ENCODE peak calls at places on chromosomes 3 and 15, in five cellular contexts. O is lower leg skin; Y is CD4-positive, alpha-beta T cell; J is transverse colon; U is WTC11. H is an unnamed sample.

GRCh38 chr3:49006591-49007067 is 562 bp upstream of the WDR6 start:
- DNase-seq in O (no peak), Y (no peak), J (peak), U (no peak), H (no peak)

GRCh38 chr3:120451670-120452220 is 953 bp upstream of the FSTL1 start:
- DNase-seq in O (no peak), Y (no peak), J (no peak), U (no peak), H (peak)

GRCh38 chr15:76058714-76059319 is 968 bp upstream of the TMEM266 start:
- DNase-seq in O (no peak), Y (no peak), J (no peak), U (peak), H (peak)

GRCh38 chr3:112247351-112247750 is 46.7 kb downstream of the SLC9C1 start:
- DNase-seq in O (no peak), Y (no peak), J (no peak), U (no peak), H (no peak)

GRCh38 chr15:73926191-73927002 is at the start of gene LOXL1:
- DNase-seq in O (peak), Y (no peak), J (peak), U (peak), H (no peak)

GRCh38 chr3:6697722-6698121 is 163.2 kb upstream of the GRM7 start:
- DNase-seq in O (no peak), Y (no peak), J (no peak), U (no peak), H (no peak)

GRCh38 chr3:195041871-195042740 is 228.9 kb downstream of the XXYLT1 start:
- DNase-seq in O (peak), Y (no peak), J (no peak), U (no peak), H (no peak)

GRCh38 chr15:66040211-66040892 is 171.1 kb downstream of the RAB11A start:
- DNase-seq in O (no peak), Y (no peak), J (no peak), U (no peak), H (no peak)

GRCh38 chr3:148681080-148681479 is 16.6 kb upstream of the AGTR1 start:
- DNase-seq in O (no peak), Y (no peak), J (no peak), U (no peak), H (no peak)

GRCh38 chr3:50245831-50246516 is 10.0 kb downstream of the GNAI2 start:
- DNase-seq in O (peak), Y (peak), J (peak), U (peak), H (peak)

GRCh38 chr15:77672110-77672509 is 39.4 kb upstream of the LINGO1 start:
- DNase-seq in O (no peak), Y (no peak), J (no peak), U (no peak), H (no peak)

GRCh38 chr3:177818712-177819111 is 621.4 kb upstream of the TBL1XR1 start:
- DNase-seq in O (no peak), Y (no peak), J (no peak), U (no peak), H (no peak)

GRCh38 chr3:144590854-144591253 is 619.2 kb downstream of the DIPK2A start:
- DNase-seq in O (no peak), Y (no peak), J (no peak), U (no peak), H (no peak)

GRCh38 chr15:96583671-96584070 is 253.2 kb downstream of the NR2F2 start:
- DNase-seq in O (no peak), Y (no peak), J (no peak), U (no peak), H (no peak)

GRCh38 chr15:78177447-78177873 is 28.3 kb downstream of the IDH3A start:
- DNase-seq in O (peak), Y (no peak), J (peak), U (peak), H (peak)

GRCh38 chr15:52008698-52009434 is 10.2 kb upstream of the MAPK6 start:
- DNase-seq in O (no peak), Y (no peak), J (no peak), U (no peak), H (no peak)

GRCh38 chr3:174146008-174146407 is 713.1 kb upstream of the NAALADL2 start:
- DNase-seq in O (no peak), Y (no peak), J (no peak), U (no peak), H (no peak)

GRCh38 chr3:140341817-140342403 is 336.0 kb upstream of the TRIM42 start:
- DNase-seq in O (no peak), Y (no peak), J (no peak), U (peak), H (no peak)

GRCh38 chr3:78802588-78802930 is 965.2 kb downstream of the ROBO1 start:
- DNase-seq in O (no peak), Y (no peak), J (no peak), U (no peak), H (no peak)

GRCh38 chr3:189947948-189948723 is 172.6 kb downstream of the P3H2 start:
- DNase-seq in O (no peak), Y (no peak), J (no peak), U (no peak), H (peak)

GRCh38 chr3:16399473-16399872 is 114.0 kb downstream of the RFTN1 start:
- DNase-seq in O (peak), Y (no peak), J (no peak), U (no peak), H (no peak)

GRCh38 chr3:101381809-101382208 is 61.4 kb upstream of the IMPG2 start:
- DNase-seq in O (no peak), Y (no peak), J (no peak), U (no peak), H (no peak)

GRCh38 chr15:40308844-40309189 is 1.1 kb upstream of the PLCB2 start:
- DNase-seq in O (no peak), Y (no peak), J (peak), U (no peak), H (no peak)

GRCh38 chr15:33729648-33730047 is 238.6 kb upstream of the CHRM5 start:
- DNase-seq in O (no peak), Y (no peak), J (no peak), U (no peak), H (no peak)

GRCh38 chr3:125433611-125434041 is 58.5 kb upstream of the ZNF148 start:
- DNase-seq in O (no peak), Y (no peak), J (no peak), U (no peak), H (no peak)

GRCh38 chr3:183224581-183224980 is 28.5 kb upstream of the B3GNT5 start:
- DNase-seq in O (no peak), Y (peak), J (no peak), U (no peak), H (no peak)

GRCh38 chr3:152270145-152270870 is 1.6 kb downstream of the MBNL1 start:
- DNase-seq in O (no peak), Y (no peak), J (no peak), U (no peak), H (no peak)

GRCh38 chr3:53234130-53234840 is 21.5 kb downstream of the TKT start:
- DNase-seq in O (no peak), Y (no peak), J (no peak), U (no peak), H (no peak)

GRCh38 chr3:127791221-127791913 is 30.9 kb downstream of the MGLL start:
- DNase-seq in O (peak), Y (no peak), J (peak), U (peak), H (peak)

GRCh38 chr15:34693053-34693744 is 61.6 kb downstream of the GJD2 start:
- DNase-seq in O (no peak), Y (no peak), J (no peak), U (no peak), H (no peak)

GRCh38 chr15:91444656-91445055 is 344.6 kb downstream of the SV2B start:
- DNase-seq in O (no peak), Y (no peak), J (no peak), U (no peak), H (no peak)

GRCh38 chr3:174440350-174440716 is 418.8 kb upstream of the NAALADL2 start:
- DNase-seq in O (no peak), Y (no peak), J (peak), U (no peak), H (no peak)

GRCh38 chr15:55993804-55994539 is 560 bp upstream of the NEDD4 start:
- DNase-seq in O (no peak), Y (no peak), J (no peak), U (peak), H (peak)

DNA sequence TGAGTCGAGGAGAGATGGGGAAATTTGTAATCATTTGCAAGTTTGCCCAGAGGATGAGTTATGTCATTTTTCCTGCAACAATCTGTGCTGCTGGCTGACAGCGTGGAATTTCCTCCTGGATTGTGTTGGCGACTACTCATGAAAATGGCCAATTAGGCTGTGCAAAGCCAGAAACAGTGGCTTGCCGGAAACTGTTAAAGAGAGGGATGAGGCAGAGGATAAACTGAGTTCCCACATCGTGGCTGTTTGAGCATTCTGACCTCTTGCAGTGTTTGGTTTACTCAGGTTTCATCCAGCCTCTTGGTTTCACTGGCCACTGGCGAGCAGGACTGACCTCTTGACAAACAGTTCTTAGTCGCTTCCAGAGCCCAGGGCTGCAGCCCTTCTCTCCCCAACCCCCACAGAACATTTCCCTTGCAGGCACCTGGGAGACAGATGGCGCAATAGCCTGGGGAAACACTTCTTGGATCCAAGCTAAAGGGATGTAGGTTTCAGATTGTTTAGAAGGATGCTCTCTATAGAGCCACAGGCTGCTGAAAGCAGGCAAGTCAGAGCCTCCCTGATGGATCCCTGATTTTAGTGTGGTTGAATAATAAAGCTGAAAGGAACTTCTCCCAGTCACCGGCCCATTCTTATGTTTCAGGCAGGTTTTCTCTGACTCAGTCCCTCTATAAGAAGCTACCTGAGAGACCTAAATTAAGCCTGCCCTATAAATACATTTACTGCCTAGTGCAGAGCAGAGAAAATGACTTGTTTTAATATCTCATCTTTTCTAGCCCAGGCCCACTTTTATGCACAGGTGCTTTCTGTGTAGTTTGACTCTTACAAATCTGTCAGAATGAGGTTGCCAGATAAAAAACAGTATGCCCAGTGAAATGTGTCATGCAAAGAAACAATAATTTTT is 92.8 kb upstream of the UBE2E1 start:
- DNase-seq in O (no peak), Y (no peak), J (peak), U (peak), H (no peak)
- TF ChIP-seq CTCF in O (no peak), Y (no peak), J (no peak), U (no peak), H (no peak)

GRCh38 chr3:81871358-81872152 is 110.1 kb upstream of the GBE1 start:
- DNase-seq in O (no peak), Y (no peak), J (no peak), U (no peak), H (no peak)
- TF ChIP-seq CTCF in O (no peak), Y (no peak), J (no peak), U (no peak), H (no peak)

DNA sequence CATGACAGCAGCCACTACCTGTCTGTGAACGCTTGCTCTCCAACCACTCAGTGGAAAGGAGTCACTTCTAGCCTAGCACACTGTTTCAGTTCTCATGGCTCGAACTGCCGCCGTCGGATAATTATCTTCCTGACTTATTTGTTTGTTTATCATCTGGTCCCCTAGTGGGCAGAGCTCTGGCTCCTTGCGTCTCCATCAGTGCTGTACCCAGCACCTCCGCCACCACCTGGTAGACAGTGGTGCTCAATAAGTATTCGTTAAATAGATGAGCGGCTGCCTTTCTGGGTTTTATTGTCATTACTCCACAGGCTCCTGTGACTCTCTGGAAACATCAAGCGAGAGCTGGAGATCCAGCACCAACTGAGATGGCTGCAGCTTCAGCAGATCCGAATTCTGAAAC is 297.5 kb downstream of the NTRK3 start:
- DNase-seq in O (no peak), Y (no peak), J (no peak), U (no peak), H (no peak)
- TF ChIP-seq CTCF in O (no peak), Y (no peak), J (no peak), U (no peak), H (no peak)

DNA sequence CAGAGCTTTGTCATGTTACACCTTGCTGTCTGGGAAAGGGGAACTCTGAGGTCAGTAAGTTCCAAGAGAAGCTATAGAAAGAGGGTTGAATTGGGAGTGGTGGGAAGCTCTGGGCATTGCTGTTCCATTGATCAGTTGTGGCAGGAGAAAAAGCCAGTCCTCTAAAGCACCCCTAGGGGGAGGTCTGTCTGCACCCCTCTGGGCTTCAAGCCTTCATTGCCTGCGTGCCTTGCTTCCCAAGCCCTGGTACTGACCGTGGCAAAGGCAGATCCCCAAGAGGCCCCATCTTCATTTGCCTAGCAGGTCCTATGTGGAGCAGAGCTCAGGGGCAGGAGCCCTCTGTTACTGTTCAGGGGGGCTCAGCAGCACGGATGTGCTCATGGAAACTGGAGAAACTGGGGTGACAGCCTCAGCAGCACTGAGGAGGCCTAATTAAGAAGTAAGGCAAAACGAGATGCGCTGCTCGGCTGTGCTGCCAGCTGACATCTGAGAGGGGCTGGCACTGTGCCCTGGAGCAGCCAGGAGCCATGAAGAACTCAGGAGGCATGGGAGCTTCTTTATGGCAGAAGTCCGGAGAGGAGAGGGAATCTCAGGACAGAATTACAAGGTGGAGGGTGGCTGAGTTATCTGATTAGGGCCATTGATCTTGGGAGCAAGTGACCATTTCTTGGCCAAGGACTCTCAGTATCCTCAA is 270.9 kb downstream of the RPLP1 start:
- DNase-seq in O (no peak), Y (no peak), J (no peak), U (peak), H (no peak)
- TF ChIP-seq CTCF in O (no peak), Y (no peak), J (no peak), U (no peak), H (no peak)

DNA sequence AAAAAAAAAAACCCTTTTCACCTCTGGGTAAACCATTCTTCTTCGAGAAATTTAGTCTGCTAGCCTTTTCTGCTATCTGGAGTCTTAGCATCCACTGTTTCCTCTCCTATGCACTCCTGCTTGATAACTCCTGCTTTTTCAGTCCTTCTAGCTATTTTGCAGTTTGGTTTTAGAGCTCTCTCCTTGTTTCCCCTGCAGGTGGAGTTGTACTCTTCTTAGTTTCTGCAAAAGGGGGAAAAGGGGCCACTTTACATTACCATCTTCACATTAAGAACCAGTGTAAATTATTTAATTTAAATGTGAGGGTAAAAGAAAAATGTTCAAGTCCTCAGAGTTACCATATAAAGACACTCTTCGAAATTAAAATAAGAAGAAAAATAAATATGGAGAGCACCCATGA is 23.6 kb upstream of the MYLK start:
- DNase-seq in O (no peak), Y (no peak), J (no peak), U (no peak), H (no peak)
- TF ChIP-seq CTCF in O (no peak), Y (no peak), J (no peak), U (no peak), H (no peak)

DNA sequence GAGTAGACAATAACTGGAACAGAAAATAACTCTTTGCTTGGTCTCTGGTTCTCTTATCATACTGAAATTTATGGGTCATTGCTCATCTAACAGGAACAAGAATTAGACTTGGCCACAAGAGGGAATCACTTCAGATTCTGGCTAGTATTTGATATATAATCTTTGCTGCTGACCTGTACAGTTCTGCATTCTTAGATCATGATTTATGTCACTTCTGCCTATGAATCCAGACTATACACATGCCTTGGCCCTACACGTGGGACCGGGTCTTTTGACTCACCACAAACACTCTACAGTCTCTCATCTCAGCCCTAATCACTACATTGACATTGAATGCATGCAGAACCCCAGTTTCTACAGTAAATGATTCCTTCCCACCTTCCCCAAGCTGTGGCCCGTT is 162.5 kb upstream of the SOX2 start:
- DNase-seq in O (no peak), Y (no peak), J (no peak), U (no peak), H (no peak)
- TF ChIP-seq CTCF in O (no peak), Y (no peak), J (no peak), U (no peak), H (no peak)